ENCODE peak calls at places on chromosomes 12 and 14, in ten cellular contexts. One of them, this sample, is unnamed. For H3K4me1, the result is how much of the 10 kb centered on the place peaks cover.

GRCh38 chr12:69238589-69239285 is 632 bp upstream of the CPSF6 start:
- DNase-seq in mammary epithelial cell: no peak
- DNase-seq in psoas muscle: no peak
- DNase-seq in pancreas: no peak
- DNase-seq in GM23248: peak
- DNase-seq in K562: no peak
- DNase-seq in CD4-positive, alpha-beta memory T cell: no peak
- DNase-seq in BE2C: no peak
- DNase-seq in heart left ventricle: no peak
- DNase-seq in iPS DF 6.9: no peak
- DNase-seq in this sample: no peak

GRCh38 chr12:51905507-51906438 is 1.5 kb upstream of the ACVRL1 start:
- DNase-seq in GM23248: peak
- DNase-seq in mammary epithelial cell: no peak
- DNase-seq in BE2C: peak
- DNase-seq in pancreas: no peak
- DNase-seq in iPS DF 6.9: no peak
- DNase-seq in CD4-positive, alpha-beta memory T cell: no peak
- DNase-seq in psoas muscle: peak
- DNase-seq in heart left ventricle: peak
- DNase-seq in K562: peak
- DNase-seq in this sample: peak

GRCh38 chr14:59360923-59361794 is 104.0 kb downstream of the GPR135 start:
- DNase-seq in GM23248: peak
- DNase-seq in psoas muscle: peak
- DNase-seq in CD4-positive, alpha-beta memory T cell: no peak
- DNase-seq in pancreas: peak
- DNase-seq in heart left ventricle: peak
- DNase-seq in mammary epithelial cell: peak
- DNase-seq in BE2C: peak
- DNase-seq in K562: peak
- DNase-seq in iPS DF 6.9: no peak
- DNase-seq in this sample: peak

GRCh38 chr12:4031703-4032291 is 158.6 kb upstream of the PARP11 start:
- DNase-seq in CD4-positive, alpha-beta memory T cell: no peak
- DNase-seq in K562: no peak
- DNase-seq in pancreas: peak
- DNase-seq in BE2C: no peak
- DNase-seq in GM23248: peak
- DNase-seq in mammary epithelial cell: peak
- DNase-seq in psoas muscle: no peak
- DNase-seq in heart left ventricle: peak
- DNase-seq in iPS DF 6.9: no peak
- DNase-seq in this sample: peak

GRCh38 chr14:103121846-103122577 is 1.2 kb upstream of the TNFAIP2 start:
- DNase-seq in mammary epithelial cell: no peak
- DNase-seq in psoas muscle: peak
- DNase-seq in CD4-positive, alpha-beta memory T cell: no peak
- DNase-seq in K562: peak
- DNase-seq in iPS DF 6.9: no peak
- DNase-seq in pancreas: peak
- DNase-seq in heart left ventricle: peak
- DNase-seq in BE2C: peak
- DNase-seq in GM23248: peak
- DNase-seq in this sample: peak

GRCh38 chr14:72142328-72142727 is 210.1 kb downstream of the RGS6 start:
- DNase-seq in heart left ventricle: peak
- DNase-seq in pancreas: no peak
- DNase-seq in psoas muscle: no peak
- DNase-seq in mammary epithelial cell: no peak
- DNase-seq in K562: no peak
- DNase-seq in CD4-positive, alpha-beta memory T cell: no peak
- DNase-seq in GM23248: no peak
- DNase-seq in BE2C: no peak
- DNase-seq in iPS DF 6.9: no peak
- DNase-seq in this sample: no peak

GRCh38 chr14:98599082-98599481 is 672.9 kb downstream of the BCL11B start:
- DNase-seq in GM23248: no peak
- DNase-seq in psoas muscle: no peak
- DNase-seq in K562: no peak
- DNase-seq in BE2C: no peak
- DNase-seq in iPS DF 6.9: no peak
- DNase-seq in heart left ventricle: no peak
- DNase-seq in CD4-positive, alpha-beta memory T cell: no peak
- DNase-seq in pancreas: no peak
- DNase-seq in mammary epithelial cell: no peak
- DNase-seq in this sample: no peak

GRCh38 chr12:96774501-96775256 is 132.4 kb upstream of the NEDD1 start:
- DNase-seq in psoas muscle: no peak
- DNase-seq in heart left ventricle: no peak
- DNase-seq in GM23248: peak
- DNase-seq in iPS DF 6.9: no peak
- DNase-seq in mammary epithelial cell: no peak
- DNase-seq in pancreas: no peak
- DNase-seq in K562: no peak
- DNase-seq in CD4-positive, alpha-beta memory T cell: no peak
- DNase-seq in BE2C: no peak
- DNase-seq in this sample: no peak

GRCh38 chr14:22509751-22510300 is 79.2 kb downstream of the DAD1 start:
- DNase-seq in GM23248: no peak
- DNase-seq in mammary epithelial cell: no peak
- DNase-seq in BE2C: no peak
- DNase-seq in K562: no peak
- DNase-seq in iPS DF 6.9: no peak
- DNase-seq in psoas muscle: no peak
- DNase-seq in heart left ventricle: no peak
- DNase-seq in CD4-positive, alpha-beta memory T cell: peak
- DNase-seq in pancreas: no peak
- DNase-seq in this sample: no peak

GRCh38 chr14:22508662-22509035 is 80.4 kb downstream of the DAD1 start:
- DNase-seq in CD4-positive, alpha-beta memory T cell: no peak
- DNase-seq in iPS DF 6.9: no peak
- DNase-seq in pancreas: no peak
- DNase-seq in mammary epithelial cell: no peak
- DNase-seq in BE2C: no peak
- DNase-seq in GM23248: no peak
- DNase-seq in psoas muscle: no peak
- DNase-seq in K562: no peak
- DNase-seq in heart left ventricle: no peak
- DNase-seq in this sample: no peak

GRCh38 chr14:22508150-22508457 is 80.9 kb downstream of the DAD1 start:
- DNase-seq in iPS DF 6.9: no peak
- DNase-seq in CD4-positive, alpha-beta memory T cell: no peak
- DNase-seq in psoas muscle: no peak
- DNase-seq in BE2C: no peak
- DNase-seq in heart left ventricle: no peak
- DNase-seq in mammary epithelial cell: no peak
- DNase-seq in GM23248: no peak
- DNase-seq in pancreas: no peak
- DNase-seq in K562: no peak
- DNase-seq in this sample: no peak

GRCh38 chr14:22510527-22511110 is 78.4 kb downstream of the DAD1 start:
- DNase-seq in GM23248: peak
- DNase-seq in CD4-positive, alpha-beta memory T cell: no peak
- DNase-seq in BE2C: no peak
- DNase-seq in K562: no peak
- DNase-seq in heart left ventricle: no peak
- DNase-seq in iPS DF 6.9: no peak
- DNase-seq in psoas muscle: no peak
- DNase-seq in mammary epithelial cell: no peak
- DNase-seq in pancreas: no peak
- DNase-seq in this sample: no peak

DNA sequence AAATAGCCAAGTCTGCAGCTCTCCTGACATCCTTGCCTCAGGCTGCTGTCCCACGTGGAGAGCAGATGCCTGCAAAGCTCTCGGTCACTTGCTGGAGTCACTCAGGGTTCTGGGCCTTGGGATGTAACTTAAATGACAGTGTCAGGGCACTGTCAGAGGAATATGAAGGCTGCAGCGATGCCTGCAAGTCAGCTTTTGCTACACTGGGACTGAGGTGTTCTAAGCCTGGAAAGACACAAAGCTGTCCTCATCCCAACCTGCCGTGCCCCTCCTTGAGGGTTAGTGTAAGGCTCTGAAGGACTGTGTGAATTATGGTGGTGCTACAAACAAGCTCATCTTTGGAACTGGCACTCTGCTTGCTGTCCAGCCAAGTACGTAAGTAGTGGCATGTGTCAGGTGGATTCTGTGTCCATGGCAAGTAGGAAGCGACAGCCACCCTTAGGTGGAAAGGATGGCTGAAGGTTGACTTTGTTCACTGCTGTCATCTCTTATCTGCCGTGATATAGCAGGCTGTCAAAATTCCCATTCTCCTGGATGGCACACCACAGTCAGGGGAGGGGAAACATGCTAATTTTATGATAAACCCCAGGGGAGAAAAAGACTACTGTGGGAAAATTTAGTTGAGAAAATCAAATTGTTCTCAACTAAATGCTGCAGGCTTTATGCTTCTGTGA is 79.9 kb downstream of the DAD1 start:
- DNase-seq in mammary epithelial cell: no peak
- DNase-seq in pancreas: no peak
- DNase-seq in heart left ventricle: no peak
- DNase-seq in BE2C: peak
- DNase-seq in GM23248: no peak
- DNase-seq in iPS DF 6.9: no peak
- DNase-seq in K562: no peak
- DNase-seq in psoas muscle: no peak
- DNase-seq in CD4-positive, alpha-beta memory T cell: no peak
- DNase-seq in this sample: no peak
- H3K4me3 ChIP-seq in mammary epithelial cell: no peak
- H3K4me3 ChIP-seq in pancreas: no peak
- H3K4me3 ChIP-seq in heart left ventricle: no peak
- H3K4me3 ChIP-seq in BE2C: no peak
- H3K4me3 ChIP-seq in GM23248: no peak
- H3K4me3 ChIP-seq in iPS DF 6.9: no peak
- H3K4me3 ChIP-seq in K562: no peak
- H3K4me3 ChIP-seq in psoas muscle: no peak
- H3K4me3 ChIP-seq in CD4-positive, alpha-beta memory T cell: peak
- H3K4me3 ChIP-seq in this sample: no peak

GRCh38 chr12:43730283-43730682 is 28.3 kb downstream of the PUS7L start:
- DNase-seq in pancreas: no peak
- DNase-seq in heart left ventricle: no peak
- DNase-seq in K562: no peak
- DNase-seq in GM23248: no peak
- DNase-seq in psoas muscle: no peak
- DNase-seq in BE2C: no peak
- DNase-seq in mammary epithelial cell: no peak
- DNase-seq in iPS DF 6.9: no peak
- DNase-seq in CD4-positive, alpha-beta memory T cell: peak
- DNase-seq in this sample: no peak

GRCh38 chr12:43737646-43738045 is 20.9 kb downstream of the PUS7L start:
- DNase-seq in psoas muscle: no peak
- DNase-seq in heart left ventricle: no peak
- DNase-seq in pancreas: no peak
- DNase-seq in K562: no peak
- DNase-seq in GM23248: peak
- DNase-seq in iPS DF 6.9: no peak
- DNase-seq in CD4-positive, alpha-beta memory T cell: no peak
- DNase-seq in BE2C: no peak
- DNase-seq in mammary epithelial cell: peak
- DNase-seq in this sample: no peak

GRCh38 chr12:43728698-43729097 is 29.9 kb downstream of the PUS7L start:
- DNase-seq in psoas muscle: no peak
- DNase-seq in BE2C: no peak
- DNase-seq in heart left ventricle: no peak
- DNase-seq in CD4-positive, alpha-beta memory T cell: no peak
- DNase-seq in GM23248: no peak
- DNase-seq in mammary epithelial cell: no peak
- DNase-seq in pancreas: no peak
- DNase-seq in iPS DF 6.9: no peak
- DNase-seq in K562: no peak
- DNase-seq in this sample: no peak

GRCh38 chr12:43736921-43737440 is 21.6 kb downstream of the PUS7L start:
- DNase-seq in psoas muscle: no peak
- DNase-seq in iPS DF 6.9: no peak
- DNase-seq in heart left ventricle: no peak
- DNase-seq in mammary epithelial cell: no peak
- DNase-seq in BE2C: no peak
- DNase-seq in GM23248: no peak
- DNase-seq in pancreas: no peak
- DNase-seq in CD4-positive, alpha-beta memory T cell: no peak
- DNase-seq in K562: no peak
- DNase-seq in this sample: no peak

DNA sequence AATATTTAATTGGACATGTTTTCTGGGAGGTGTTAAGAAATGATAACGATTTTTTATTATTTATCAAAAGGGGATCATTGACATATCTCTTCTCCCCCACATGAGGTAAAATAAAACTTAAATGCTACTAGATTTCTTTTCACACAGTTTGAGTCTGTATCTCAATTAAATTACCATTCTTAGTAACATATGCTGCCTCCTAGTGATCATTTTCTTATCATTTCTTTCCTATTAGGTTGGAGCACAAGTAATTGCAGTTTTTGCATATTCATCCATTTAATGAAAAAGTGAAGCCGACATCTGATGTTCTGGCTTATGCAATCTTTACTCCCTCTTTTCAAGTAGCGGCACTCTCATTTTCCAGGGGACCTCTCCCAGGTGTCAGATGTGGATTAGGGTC is 24.9 kb downstream of the PUS7L start:
- DNase-seq in pancreas: no peak
- DNase-seq in psoas muscle: no peak
- DNase-seq in GM23248: no peak
- DNase-seq in heart left ventricle: no peak
- DNase-seq in BE2C: no peak
- DNase-seq in CD4-positive, alpha-beta memory T cell: no peak
- DNase-seq in K562: no peak
- DNase-seq in mammary epithelial cell: no peak
- DNase-seq in iPS DF 6.9: no peak
- DNase-seq in this sample: no peak
- H3K4me1 ChIP-seq in pancreas: under half
- H3K4me1 ChIP-seq in psoas muscle: under half
- H3K4me1 ChIP-seq in GM23248: under half
- H3K4me1 ChIP-seq in heart left ventricle: under half
- H3K4me1 ChIP-seq in BE2C: under half
- H3K4me1 ChIP-seq in CD4-positive, alpha-beta memory T cell: under half
- H3K4me1 ChIP-seq in K562: under half
- H3K4me1 ChIP-seq in mammary epithelial cell: under half
- H3K4me1 ChIP-seq in iPS DF 6.9: under half
- H3K4me1 ChIP-seq in this sample: under half

DNA sequence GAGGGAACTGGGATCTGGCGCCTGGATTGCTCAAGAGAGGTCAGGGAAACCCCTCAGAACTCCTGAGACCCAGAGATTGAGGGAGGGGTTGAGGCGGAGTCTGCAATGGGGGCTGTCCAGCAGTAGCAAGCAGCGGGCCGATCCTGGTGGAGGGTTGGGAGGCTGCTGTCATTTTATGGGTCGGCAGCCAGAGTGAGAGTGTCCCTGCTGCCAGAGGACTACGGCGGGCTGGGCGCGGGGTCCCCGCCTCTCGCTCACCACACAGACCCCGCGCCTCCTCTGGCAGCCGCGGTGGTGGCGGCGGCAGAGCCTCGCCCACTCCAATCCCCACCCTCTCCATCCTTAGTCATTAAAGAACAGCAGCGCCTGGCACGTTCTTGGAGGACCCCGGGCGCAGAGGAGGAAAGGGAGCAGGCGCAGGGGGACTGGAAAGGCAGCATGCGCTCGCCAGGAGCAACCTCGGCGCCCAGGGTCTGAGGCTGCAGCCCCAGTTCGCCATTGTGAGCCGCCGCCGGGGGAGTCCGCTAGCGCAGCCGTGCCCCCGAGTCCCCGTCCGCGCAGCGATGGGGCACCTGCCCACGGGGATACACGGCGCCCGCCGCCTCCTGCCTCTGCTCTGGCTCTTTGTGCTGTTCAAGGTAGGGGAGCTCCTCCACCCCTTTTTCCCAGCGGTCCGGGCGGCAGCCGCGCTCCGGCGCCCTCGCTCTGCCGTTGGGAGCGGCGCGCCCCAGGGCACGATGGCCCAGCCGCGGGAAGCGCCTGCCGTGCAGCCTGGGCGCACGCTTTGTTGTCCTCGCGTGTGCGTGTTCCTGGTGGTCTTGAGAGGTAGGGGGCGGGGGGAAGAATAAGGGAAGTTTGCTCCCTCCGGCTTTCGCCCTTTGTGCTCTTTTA is at the start of gene PTPRO:
- DNase-seq in mammary epithelial cell: peak
- DNase-seq in BE2C: peak
- DNase-seq in K562: no peak
- DNase-seq in psoas muscle: peak
- DNase-seq in GM23248: peak
- DNase-seq in iPS DF 6.9: peak
- DNase-seq in pancreas: no peak
- DNase-seq in CD4-positive, alpha-beta memory T cell: no peak
- DNase-seq in heart left ventricle: no peak
- DNase-seq in this sample: no peak
- H3K4me3 ChIP-seq in mammary epithelial cell: peak
- H3K4me3 ChIP-seq in BE2C: peak
- H3K4me3 ChIP-seq in K562: no peak
- H3K4me3 ChIP-seq in psoas muscle: peak
- H3K4me3 ChIP-seq in GM23248: peak
- H3K4me3 ChIP-seq in iPS DF 6.9: peak
- H3K4me3 ChIP-seq in pancreas: peak
- H3K4me3 ChIP-seq in CD4-positive, alpha-beta memory T cell: no peak
- H3K4me3 ChIP-seq in heart left ventricle: peak
- H3K4me3 ChIP-seq in this sample: no peak

GRCh38 chr12:112907415-112908157 is 824 bp downstream of the OAS1 start:
- DNase-seq in psoas muscle: no peak
- DNase-seq in mammary epithelial cell: no peak
- DNase-seq in K562: no peak
- DNase-seq in BE2C: no peak
- DNase-seq in iPS DF 6.9: no peak
- DNase-seq in pancreas: no peak
- DNase-seq in GM23248: no peak
- DNase-seq in heart left ventricle: no peak
- DNase-seq in CD4-positive, alpha-beta memory T cell: no peak
- DNase-seq in this sample: no peak
- H3K4me1 ChIP-seq in psoas muscle: under half
- H3K4me1 ChIP-seq in mammary epithelial cell: under half
- H3K4me1 ChIP-seq in K562: under half
- H3K4me1 ChIP-seq in BE2C: under half
- H3K4me1 ChIP-seq in iPS DF 6.9: under half
- H3K4me1 ChIP-seq in pancreas: under half
- H3K4me1 ChIP-seq in GM23248: under half
- H3K4me1 ChIP-seq in heart left ventricle: half or more
- H3K4me1 ChIP-seq in CD4-positive, alpha-beta memory T cell: half or more
- H3K4me1 ChIP-seq in this sample: half or more